ENCODE peak calls at places on chromosomes 4 and X, in four cellular contexts. P, Z, Y and N are unnamed samples.

GRCh38 chr4:186755550-186756519 is 32.2 kb upstream of the FAT1 start:
- DNase-seq in Y (no peak), Z (peak; percentile 22), P (no peak), N (no peak)

GRCh38 chr4:38163216-38164006 is 203.2 kb downstream of the PTTG2 start:
- DNase-seq in P (no peak), Y (no peak), Z (peak; percentile 87), N (peak; percentile 21)

GRCh38 chr4:155789391-155789790 is 30.6 kb downstream of the GUCY1B1 start:
- DNase-seq in P (no peak), Z (no peak), Y (no peak), N (no peak)

GRCh38 chr4:138205531-138206233 is 36.5 kb downstream of the SLC7A11 start:
- DNase-seq in Y (no peak), Z (no peak), P (no peak), N (no peak)

GRCh38 chr4:19300213-19300612 is 951.5 kb upstream of the SLIT2 start:
- DNase-seq in P (no peak), Z (peak; percentile 73), Y (no peak), N (no peak)

GRCh38 chr4:4200624-4201023 is 26.1 kb downstream of the OTOP1 start:
- DNase-seq in P (no peak), Y (no peak), Z (peak; percentile 4), N (no peak)

GRCh38 chr4:8281519-8282133 is 12.1 kb downstream of the HTRA3 start:
- DNase-seq in Y (no peak), P (no peak), Z (peak; percentile 74), N (no peak)

GRCh38 chr4:73281982-73282381 is 23.4 kb upstream of the ANKRD17 start:
- DNase-seq in Y (no peak), Z (no peak), P (no peak), N (no peak)

GRCh38 chr4:150234246-150234645 is 156.0 kb downstream of the DCLK2 start:
- DNase-seq in Z (peak; percentile 79), Y (no peak), P (no peak), N (no peak)

GRCh38 chr4:46820154-46820553 is 88.9 kb downstream of the COX7B2 start:
- DNase-seq in Z (no peak), Y (no peak), P (no peak), N (no peak)

GRCh38 chr4:7725951-7726350 is 213.7 kb downstream of the AFAP1 start:
- DNase-seq in Y (no peak), P (no peak), Z (peak; percentile 55), N (no peak)

GRCh38 chrX:53223955-53224859 is 800 bp downstream of the KDM5C start:
- DNase-seq in P (no peak), Y (peak; percentile 45), Z (peak; percentile 85), N (peak; percentile 47)

GRCh38 chr4:5999830-6000365 is 18.3 kb downstream of the C4orf50 start:
- DNase-seq in Z (no peak), P (no peak), Y (no peak), N (no peak)
- H3K4me1 ChIP-seq in Z (no peaks in the 10 kb centered on the region), P (peaks cover 11% of the 10 kb centered on the region), Y (no peaks in the 10 kb centered on the region), N (no peaks in the 10 kb centered on the region)

DNA sequence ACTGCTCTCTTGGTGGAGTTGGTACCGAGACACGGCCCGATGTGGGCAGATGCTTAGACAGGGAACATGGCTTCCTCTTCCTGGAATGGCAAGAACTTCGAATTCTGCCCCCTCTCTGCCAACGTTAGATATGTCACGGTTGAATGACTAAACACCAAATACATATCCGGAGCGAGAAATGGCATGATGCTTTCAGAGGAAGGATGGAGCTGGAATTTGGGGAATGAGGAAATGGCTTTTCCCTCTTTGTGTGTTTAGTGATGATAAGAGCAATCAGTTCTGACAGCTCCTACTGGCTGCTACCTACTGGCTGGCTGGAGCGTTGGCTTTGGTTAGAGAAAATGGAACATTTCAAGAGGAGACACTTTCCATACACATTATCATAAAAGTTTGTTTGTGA is 140.0 kb downstream of the DHRSX start:
- DNase-seq in P (no peak), Z (no peak), Y (peak; percentile 14), N (peak; percentile 38)
- TF ChIP-seq FOS in P (no peak), Z (no peak), Y (no peak), N (no peak)

GRCh38 chrX:125101971-125102750 is 217.5 kb upstream of the TEX13C start:
- DNase-seq in Y (no peak), P (no peak), Z (no peak), N (no peak)

GRCh38 chrX:125094901-125095300 is 224.8 kb upstream of the TEX13C start:
- DNase-seq in Z (no peak), P (no peak), Y (no peak), N (no peak)

GRCh38 chrX:125096469-125096868 is 223.2 kb upstream of the TEX13C start:
- DNase-seq in Z (no peak), P (no peak), Y (no peak), N (no peak)

GRCh38 chrX:125096870-125097269 is 222.8 kb upstream of the TEX13C start:
- DNase-seq in Z (no peak), P (no peak), Y (no peak), N (no peak)
- H3K4me1 ChIP-seq in Z (no peaks in the 10 kb centered on the region), P (no peaks in the 10 kb centered on the region), Y (no peaks in the 10 kb centered on the region), N (no peaks in the 10 kb centered on the region)

GRCh38 chrX:34638116-34638515 is 19.0 kb downstream of the TMEM47 start:
- DNase-seq in Z (peak; percentile 54), P (no peak), Y (peak; percentile 10), N (peak; percentile 39)
- TF ChIP-seq FOS in Z (no peak), P (no peak), Y (no peak), N (no peak)

GRCh38 chrX:71543316-71543715 is 10.4 kb downstream of the OGT start:
- DNase-seq in Y (no peak), Z (peak; percentile 83), P (no peak), N (peak; percentile 80)

GRCh38 chrX:71542411-71542810 is 9.5 kb downstream of the OGT start:
- DNase-seq in Z (peak; percentile 77), P (no peak), Y (no peak), N (peak; percentile 30)

GRCh38 chrX:71542825-71543224 is 9.9 kb downstream of the OGT start:
- DNase-seq in Z (no peak), P (no peak), Y (no peak), N (no peak)

GRCh38 chrX:71540801-71541545 is 8.1 kb downstream of the OGT start:
- DNase-seq in P (no peak), Z (no peak), Y (no peak), N (no peak)

DNA sequence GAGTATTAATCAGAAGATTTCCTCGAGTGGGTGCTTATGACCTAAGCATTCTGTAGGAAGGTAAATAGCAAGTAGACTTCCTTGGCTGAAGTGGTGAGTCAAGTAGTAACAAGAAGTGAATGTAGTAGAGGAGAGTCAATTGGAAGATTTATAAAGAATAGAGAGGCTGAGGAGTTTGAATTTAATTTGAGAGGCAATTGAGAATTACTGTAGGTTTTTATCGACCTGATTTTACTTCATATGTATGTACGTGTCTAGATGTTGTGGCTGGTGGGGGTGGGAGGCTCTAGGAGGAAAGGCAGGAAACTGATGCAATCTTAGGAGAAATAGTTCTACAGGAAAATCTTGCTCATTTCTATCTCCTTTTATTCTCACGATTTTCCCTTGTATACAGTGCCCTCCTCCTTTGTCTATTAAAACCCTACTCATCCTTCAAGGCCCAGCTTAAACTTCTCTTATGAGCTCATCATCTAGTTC is 8.7 kb downstream of the OGT start:
- DNase-seq in Z (peak; percentile 75), P (no peak), Y (no peak), N (peak; percentile 67)
- H3K4me1 ChIP-seq in Z (no peaks in the 10 kb centered on the region), P (peaks cover 5% of the 10 kb centered on the region), Y (peaks cover 28% of the 10 kb centered on the region), N (peaks cover 36% of the 10 kb centered on the region)

GRCh38 chr4:86387013-86387412 is 27.2 kb upstream of the MAPK10 start:
- DNase-seq in Z (no peak), Y (no peak), P (no peak), N (no peak)
- TF ChIP-seq FOS in Z (no peak), Y (no peak), P (no peak), N (no peak)